ENCODE peak calls at places on chromosomes 1 and 21, in eight cellular contexts. Z, C, F, I, Y, G, H and M are unnamed samples.

GRCh38 chr1:210418863-210419641 is 90.3 kb downstream of the HHAT start:
- DNase-seq in Z (peak), C (no peak), F (no peak), I (no peak), Y (no peak), G (no peak), H (peak), M (no peak)

GRCh38 chr1:162987866-162988265 is 81.3 kb upstream of the RGS4 start:
- DNase-seq in Z (no peak), C (no peak), F (no peak), I (no peak), Y (no peak), G (peak), H (no peak), M (no peak)

GRCh38 chr1:211715976-211716375 is 40.6 kb upstream of the NEK2 start:
- DNase-seq in Z (no peak), C (peak), F (no peak), I (no peak), Y (no peak), G (no peak), H (no peak), M (no peak)

GRCh38 chr1:155169541-155169940 is 3.6 kb downstream of the KRTCAP2 start:
- DNase-seq in Z (peak), C (no peak), F (no peak), I (no peak), Y (no peak), G (no peak), H (peak), M (no peak)

GRCh38 chr1:145859491-145860159 is 744 bp upstream of the PIAS3 start:
- DNase-seq in Z (peak), C (peak), F (peak), I (peak), Y (peak), G (peak), H (peak), M (peak)

GRCh38 chr21:45018131-45019075 is 56.0 kb upstream of the ADARB1 start:
- DNase-seq in Z (no peak), C (peak), F (peak), I (peak), Y (no peak), G (no peak), H (no peak), M (no peak)

GRCh38 chr1:190119683-190120082 is 358.0 kb downstream of the BRINP3 start:
- DNase-seq in Z (no peak), C (peak), F (no peak), I (no peak), Y (no peak), G (no peak), H (no peak), M (no peak)

GRCh38 chr1:32898056-32898455 is 3.1 kb downstream of the TMEM54 start:
- DNase-seq in Z (no peak), C (no peak), F (no peak), I (no peak), Y (no peak), G (no peak), H (no peak), M (no peak)

GRCh38 chr1:155070721-155071556 is 7.4 kb downstream of the EFNA4 start:
- DNase-seq in Z (peak), C (peak), F (peak), I (peak), Y (peak), G (peak), H (no peak), M (no peak)

GRCh38 chr1:91651243-91651642 is 150.6 kb downstream of the CDC7 start:
- DNase-seq in Z (no peak), C (no peak), F (no peak), I (no peak), Y (no peak), G (no peak), H (peak), M (no peak)

GRCh38 chr1:17207966-17208418 is 3.1 kb downstream of the PADI1 start:
- DNase-seq in Z (no peak), C (no peak), F (no peak), I (no peak), Y (no peak), G (peak), H (no peak), M (no peak)

GRCh38 chr1:226083303-226084101 is 21.0 kb downstream of the H3-3A start:
- DNase-seq in Z (peak), C (peak), F (peak), I (peak), Y (peak), G (peak), H (peak), M (peak)

GRCh38 chr1:211811126-211811525 is 19.4 kb downstream of the LPGAT1 start:
- DNase-seq in Z (no peak), C (no peak), F (no peak), I (no peak), Y (no peak), G (no peak), H (no peak), M (no peak)

GRCh38 chr1:41404308-41404755 is 43.1 kb downstream of the FOXO6 start:
- DNase-seq in Z (no peak), C (peak), F (no peak), I (no peak), Y (peak), G (no peak), H (no peak), M (peak)

GRCh38 chr1:172537366-172537765 is 4.4 kb downstream of the SUCO start:
- DNase-seq in Z (no peak), C (no peak), F (no peak), I (no peak), Y (no peak), G (peak), H (no peak), M (no peak)

GRCh38 chr1:16212251-16212961 is at the start of gene ARHGEF19:
- DNase-seq in Z (peak), C (no peak), F (no peak), I (no peak), Y (no peak), G (no peak), H (no peak), M (no peak)

GRCh38 chr1:43232071-43232470 is 37.7 kb upstream of the TMEM125 start:
- DNase-seq in Z (no peak), C (no peak), F (no peak), I (no peak), Y (no peak), G (peak), H (peak), M (no peak)

GRCh38 chr1:27416387-27417111 is 24.1 kb downstream of the GPR3 start:
- DNase-seq in Z (peak), C (peak), F (no peak), I (no peak), Y (no peak), G (peak), H (no peak), M (no peak)

GRCh38 chr1:217089239-217090014 is 366.2 kb upstream of the ESRRG start:
- DNase-seq in Z (peak), C (peak), F (peak), I (peak), Y (peak), G (peak), H (peak), M (no peak)

GRCh38 chr1:210711825-210712224 is 383.1 kb downstream of the HHAT start:
- DNase-seq in Z (no peak), C (no peak), F (no peak), I (no peak), Y (no peak), G (no peak), H (no peak), M (no peak)

GRCh38 chr1:26694597-26695416 is 1.0 kb upstream of the ARID1A start:
- DNase-seq in Z (no peak), C (no peak), F (no peak), I (no peak), Y (no peak), G (no peak), H (no peak), M (no peak)

GRCh38 chr1:3477241-3478109 is 23.0 kb downstream of the ARHGEF16 start:
- DNase-seq in Z (no peak), C (no peak), F (no peak), I (no peak), Y (peak), G (no peak), H (no peak), M (no peak)

GRCh38 chr1:153749408-153750005 is 21.7 kb downstream of the INTS3 start:
- DNase-seq in Z (peak), C (peak), F (peak), I (peak), Y (peak), G (peak), H (peak), M (peak)

GRCh38 chr21:34592120-34592561 is 22.8 kb downstream of the RCAN1 start:
- DNase-seq in Z (peak), C (no peak), F (peak), I (peak), Y (no peak), G (no peak), H (no peak), M (no peak)

GRCh38 chr1:214842856-214843255 is 239.7 kb upstream of the KCNK2 start:
- DNase-seq in Z (no peak), C (no peak), F (no peak), I (no peak), Y (no peak), G (peak), H (no peak), M (no peak)

GRCh38 chr1:29457496-29458368 is 221.4 kb downstream of the PTPRU start:
- DNase-seq in Z (no peak), C (no peak), F (no peak), I (no peak), Y (no peak), G (no peak), H (no peak), M (no peak)

GRCh38 chr1:173868266-173869107 is at the start of gene ZBTB37:
- DNase-seq in Z (peak), C (peak), F (peak), I (peak), Y (peak), G (no peak), H (peak), M (peak)
- TF ChIP-seq CTCF in Z (no peak), C (no peak), F (no peak), I (no peak), Y (no peak), G (no peak), H (no peak), M (no peak)

GRCh38 chr1:117818456-117818855 is 111.0 kb downstream of the GDAP2 start:
- DNase-seq in Z (no peak), C (no peak), F (no peak), I (no peak), Y (no peak), G (no peak), H (no peak), M (no peak)

GRCh38 chr1:117812868-117813511 is 116.4 kb downstream of the GDAP2 start:
- DNase-seq in Z (no peak), C (no peak), F (no peak), I (no peak), Y (no peak), G (peak), H (no peak), M (no peak)

GRCh38 chr1:117815105-117815812 is 114.2 kb downstream of the GDAP2 start:
- DNase-seq in Z (no peak), C (no peak), F (no peak), I (no peak), Y (no peak), G (peak), H (no peak), M (no peak)

GRCh38 chr1:117817629-117818028 is 111.8 kb downstream of the GDAP2 start:
- DNase-seq in Z (no peak), C (no peak), F (no peak), I (no peak), Y (no peak), G (no peak), H (no peak), M (no peak)

DNA sequence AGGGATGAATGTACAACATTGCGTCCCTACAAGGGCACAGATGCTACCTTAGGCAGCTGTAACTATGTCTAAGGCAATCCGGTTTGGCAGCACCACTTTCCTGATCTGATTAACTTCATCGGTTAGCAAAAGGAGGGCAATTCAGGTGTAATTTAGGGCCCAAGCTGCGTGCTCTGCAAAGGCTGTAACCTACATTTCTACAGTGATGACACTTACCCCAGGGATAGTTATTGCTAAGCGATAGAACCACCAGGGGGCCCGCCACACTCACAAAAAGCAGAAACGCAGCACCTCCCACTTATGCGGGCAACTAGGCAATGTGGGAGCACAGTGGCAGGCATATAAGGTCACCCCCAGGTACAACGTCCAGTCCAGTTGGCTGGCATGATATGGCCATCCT is 113.5 kb downstream of the GDAP2 start:
- DNase-seq in Z (no peak), C (peak), F (no peak), I (no peak), Y (no peak), G (no peak), H (no peak), M (no peak)
- TF ChIP-seq CTCF in Z (no peak), C (peak), F (no peak), I (no peak), Y (no peak), G (peak), H (peak), M (no peak)

GRCh38 chr1:177181280-177181630 is 10.5 kb downstream of the BRINP2 start:
- DNase-seq in Z (no peak), C (no peak), F (no peak), I (no peak), Y (no peak), G (no peak), H (no peak), M (no peak)

GRCh38 chr1:177183801-177184200 is 13.0 kb downstream of the BRINP2 start:
- DNase-seq in Z (no peak), C (no peak), F (no peak), I (no peak), Y (no peak), G (no peak), H (no peak), M (no peak)

GRCh38 chr1:177185209-177185608 is 14.5 kb downstream of the BRINP2 start:
- DNase-seq in Z (no peak), C (peak), F (no peak), I (no peak), Y (no peak), G (no peak), H (no peak), M (no peak)

GRCh38 chr1:177181631-177182291 is 11.0 kb downstream of the BRINP2 start:
- DNase-seq in Z (peak), C (peak), F (peak), I (peak), Y (peak), G (peak), H (no peak), M (peak)
- TF ChIP-seq CTCF in Z (peak), C (peak), F (peak), I (peak), Y (peak), G (peak), H (peak), M (peak)

GRCh38 chr1:160105155-160105554 is 6.7 kb upstream of the IGSF8 start:
- DNase-seq in Z (no peak), C (no peak), F (no peak), I (no peak), Y (no peak), G (no peak), H (no peak), M (no peak)

GRCh38 chr1:160112370-160112769 is 3.2 kb upstream of the ATP1A2 start:
- DNase-seq in Z (no peak), C (no peak), F (no peak), I (no peak), Y (no peak), G (peak), H (no peak), M (no peak)

GRCh38 chr1:160107512-160107911 is 8.0 kb upstream of the ATP1A2 start:
- DNase-seq in Z (no peak), C (no peak), F (no peak), I (no peak), Y (no peak), G (no peak), H (no peak), M (no peak)

GRCh38 chr1:160109686-160110085 is 5.9 kb upstream of the ATP1A2 start:
- DNase-seq in Z (no peak), C (no peak), F (no peak), I (no peak), Y (no peak), G (no peak), H (no peak), M (no peak)

DNA sequence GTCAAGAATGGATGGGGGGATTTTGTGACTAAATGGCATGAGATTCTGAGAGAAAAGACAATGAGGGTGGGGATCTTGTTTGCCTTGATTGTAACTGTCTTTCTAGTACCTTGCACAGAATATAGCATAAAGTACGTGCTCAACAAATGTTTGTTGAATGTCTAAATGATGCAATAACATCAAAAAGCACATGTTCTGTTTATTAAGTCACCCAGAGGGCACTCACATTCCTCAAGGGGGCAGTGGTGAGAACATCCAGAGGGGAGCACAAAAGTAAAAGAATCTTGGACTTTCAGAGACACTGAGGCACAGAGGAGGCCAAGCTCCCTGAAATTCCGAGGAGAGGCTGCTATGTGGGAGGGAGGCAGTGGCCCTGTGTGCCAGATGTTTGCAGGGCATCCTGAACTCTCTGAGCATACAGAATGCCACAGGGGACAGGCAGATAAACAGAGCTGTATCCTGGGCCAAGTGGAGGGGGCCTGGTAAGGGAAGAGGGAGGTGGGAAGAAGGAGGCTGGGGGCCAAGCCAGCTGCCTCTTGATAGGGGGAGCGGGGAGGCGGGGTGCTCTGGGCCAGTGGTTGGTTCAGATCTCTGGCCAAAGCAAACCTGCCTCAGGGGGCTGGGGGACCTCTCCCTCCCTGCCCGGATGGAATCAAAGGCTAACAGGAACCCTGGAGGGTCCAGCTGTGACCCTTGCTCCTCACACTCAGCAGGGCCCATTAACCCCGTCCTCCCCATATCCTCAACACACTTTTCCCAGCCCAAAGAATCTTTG is 6.5 kb upstream of the ATP1A2 start:
- DNase-seq in Z (no peak), C (peak), F (no peak), I (no peak), Y (peak), G (peak), H (no peak), M (no peak)
- TF ChIP-seq CTCF in Z (peak), C (peak), F (peak), I (peak), Y (peak), G (peak), H (peak), M (peak)

DNA sequence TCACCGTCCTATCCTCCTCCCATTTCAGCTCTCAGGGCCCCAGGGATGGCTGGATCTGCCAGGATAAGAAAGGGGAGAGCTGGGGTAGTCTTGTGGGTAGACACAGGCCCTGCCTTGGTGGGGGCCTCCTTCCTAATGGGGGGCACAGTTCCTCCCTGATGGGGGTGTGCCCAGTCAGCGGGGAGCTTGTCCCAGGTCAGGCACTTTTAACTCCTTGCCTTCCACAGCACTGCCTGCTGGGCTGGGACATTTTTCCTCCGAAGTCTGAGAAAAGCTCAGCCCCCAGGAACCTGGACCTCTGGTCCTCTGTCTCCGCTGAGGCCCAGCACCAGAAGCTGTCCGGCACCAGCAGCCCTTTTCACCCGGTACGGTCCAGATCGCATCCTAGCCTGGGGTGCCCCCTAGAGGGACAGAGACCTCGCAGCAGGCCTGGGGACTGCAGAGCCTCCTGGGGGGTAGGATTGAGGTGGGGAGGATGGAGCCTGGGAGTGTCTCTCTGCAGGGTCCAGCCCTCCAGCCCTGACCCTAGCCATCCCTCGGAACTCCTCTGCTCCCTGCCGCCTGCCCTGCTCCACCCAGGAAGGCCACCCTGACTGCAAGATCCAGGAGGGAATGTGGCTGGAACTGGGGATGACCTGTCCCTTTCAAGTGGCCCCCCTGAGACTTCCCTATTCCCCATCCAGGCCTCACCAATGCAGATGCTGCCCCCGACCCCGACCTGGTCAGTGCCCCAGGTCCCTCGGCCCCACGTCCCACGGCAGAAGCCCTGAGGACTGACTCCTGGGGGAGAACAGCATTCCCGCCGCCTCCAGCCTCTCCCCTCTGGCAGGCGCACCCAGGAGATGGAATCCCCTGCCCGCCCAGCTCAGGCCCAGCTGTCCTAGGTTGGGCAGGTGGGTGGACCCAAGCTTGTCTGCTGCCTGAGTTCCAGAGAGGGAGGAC is 12.0 kb downstream of the MIIP start:
- DNase-seq in Z (peak), C (peak), F (no peak), I (peak), Y (peak), G (no peak), H (no peak), M (no peak)
- TF ChIP-seq CTCF in Z (peak), C (peak), F (peak), I (peak), Y (peak), G (peak), H (peak), M (peak)

GRCh38 chr1:221203224-221204054 is 324.2 kb downstream of the HLX start:
- DNase-seq in Z (peak), C (peak), F (peak), I (peak), Y (peak), G (peak), H (peak), M (peak)
- TF ChIP-seq CTCF in Z (peak), C (peak), F (peak), I (peak), Y (peak), G (peak), H (peak), M (peak)

GRCh38 chr1:151165738-151166505 is at the start of the genes LYSMD1 and SCNM1:
- DNase-seq in Z (peak), C (peak), F (peak), I (peak), Y (peak), G (peak), H (peak), M (peak)
- TF ChIP-seq CTCF in Z (no peak), C (no peak), F (no peak), I (no peak), Y (no peak), G (no peak), H (peak), M (no peak)

GRCh38 chr1:94440088-94440487 is 21.9 kb downstream of the ABCD3 start:
- DNase-seq in Z (no peak), C (no peak), F (no peak), I (no peak), Y (no peak), G (no peak), H (no peak), M (no peak)
- TF ChIP-seq CTCF in Z (peak), C (no peak), F (no peak), I (no peak), Y (no peak), G (no peak), H (peak), M (no peak)

GRCh38 chr21:16913010-16913409 is 599.8 kb upstream of the CXADR start:
- DNase-seq in Z (no peak), C (peak), F (no peak), I (no peak), Y (no peak), G (no peak), H (no peak), M (no peak)
- TF ChIP-seq CTCF in Z (no peak), C (peak), F (no peak), I (no peak), Y (no peak), G (no peak), H (no peak), M (no peak)